ENCODE peak calls at places on chromosomes 2 and 18, in nine cellular contexts. One of them, this sample, is unnamed.

GRCh38 chr2:21599417-21599816 is 475.6 kb downstream of the TDRD15 start:
- ATAC-seq in natural killer cell: no peak
- ATAC-seq in right cardiac atrium: no peak
- ATAC-seq in heart right ventricle: no peak
- ATAC-seq in SK-N-SH treated with all-trans-retinoic acid at 6 μM for 48 hours: no peak
- ATAC-seq in activated B cell treated with CpG ODN at 0.5 μM for 24 hours: no peak
- ATAC-seq in CD4-positive, alpha-beta T cell: no peak
- ATAC-seq in T-helper 17 cell: no peak
- ATAC-seq in activated T-helper 17 cell treated with anti-CD3 and anti-CD28 coated beads, Interleukin-2, amount 50 U/mL, for 72 hours: no peak
- ATAC-seq in this sample: no peak

GRCh38 chr2:203510256-203510940 is 24.7 kb downstream of the RAPH1 start:
- ATAC-seq in natural killer cell: no peak
- ATAC-seq in right cardiac atrium: no peak
- ATAC-seq in heart right ventricle: no peak
- ATAC-seq in SK-N-SH treated with all-trans-retinoic acid at 6 μM for 48 hours: no peak
- ATAC-seq in activated B cell treated with CpG ODN at 0.5 μM for 24 hours: no peak
- ATAC-seq in CD4-positive, alpha-beta T cell: no peak
- ATAC-seq in T-helper 17 cell: no peak
- ATAC-seq in activated T-helper 17 cell treated with anti-CD3 and anti-CD28 coated beads, Interleukin-2, amount 50 U/mL, for 72 hours: no peak
- ATAC-seq in this sample: no peak

GRCh38 chr2:231370749-231371429 is 24.6 kb upstream of the B3GNT7 start:
- ATAC-seq in natural killer cell: no peak
- ATAC-seq in right cardiac atrium: peak
- ATAC-seq in heart right ventricle: peak
- ATAC-seq in SK-N-SH treated with all-trans-retinoic acid at 6 μM for 48 hours: no peak
- ATAC-seq in activated B cell treated with CpG ODN at 0.5 μM for 24 hours: no peak
- ATAC-seq in CD4-positive, alpha-beta T cell: no peak
- ATAC-seq in T-helper 17 cell: no peak
- ATAC-seq in activated T-helper 17 cell treated with anti-CD3 and anti-CD28 coated beads, Interleukin-2, amount 50 U/mL, for 72 hours: no peak
- ATAC-seq in this sample: no peak

GRCh38 chr18:36352384-36352783 is 54.9 kb downstream of the FHOD3 start:
- ATAC-seq in natural killer cell: no peak
- ATAC-seq in right cardiac atrium: peak
- ATAC-seq in heart right ventricle: peak
- ATAC-seq in SK-N-SH treated with all-trans-retinoic acid at 6 μM for 48 hours: peak
- ATAC-seq in activated B cell treated with CpG ODN at 0.5 μM for 24 hours: no peak
- ATAC-seq in CD4-positive, alpha-beta T cell: no peak
- ATAC-seq in T-helper 17 cell: no peak
- ATAC-seq in activated T-helper 17 cell treated with anti-CD3 and anti-CD28 coated beads, Interleukin-2, amount 50 U/mL, for 72 hours: no peak
- ATAC-seq in this sample: no peak

GRCh38 chr2:202632682-202633081 is 2.1 kb upstream of the FAM117B start:
- ATAC-seq in natural killer cell: no peak
- ATAC-seq in right cardiac atrium: peak
- ATAC-seq in heart right ventricle: no peak
- ATAC-seq in SK-N-SH treated with all-trans-retinoic acid at 6 μM for 48 hours: no peak
- ATAC-seq in activated B cell treated with CpG ODN at 0.5 μM for 24 hours: no peak
- ATAC-seq in CD4-positive, alpha-beta T cell: no peak
- ATAC-seq in T-helper 17 cell: no peak
- ATAC-seq in activated T-helper 17 cell treated with anti-CD3 and anti-CD28 coated beads, Interleukin-2, amount 50 U/mL, for 72 hours: no peak
- ATAC-seq in this sample: no peak

GRCh38 chr2:82790277-82791021 is 1668.6 kb downstream of the SUCLG1 start:
- ATAC-seq in natural killer cell: no peak
- ATAC-seq in right cardiac atrium: no peak
- ATAC-seq in heart right ventricle: no peak
- ATAC-seq in SK-N-SH treated with all-trans-retinoic acid at 6 μM for 48 hours: no peak
- ATAC-seq in activated B cell treated with CpG ODN at 0.5 μM for 24 hours: no peak
- ATAC-seq in CD4-positive, alpha-beta T cell: no peak
- ATAC-seq in T-helper 17 cell: no peak
- ATAC-seq in activated T-helper 17 cell treated with anti-CD3 and anti-CD28 coated beads, Interleukin-2, amount 50 U/mL, for 72 hours: no peak
- ATAC-seq in this sample: no peak

GRCh38 chr2:210132239-210132638 is 39.0 kb downstream of the KANSL1L start:
- ATAC-seq in natural killer cell: no peak
- ATAC-seq in right cardiac atrium: no peak
- ATAC-seq in heart right ventricle: no peak
- ATAC-seq in SK-N-SH treated with all-trans-retinoic acid at 6 μM for 48 hours: no peak
- ATAC-seq in activated B cell treated with CpG ODN at 0.5 μM for 24 hours: no peak
- ATAC-seq in CD4-positive, alpha-beta T cell: no peak
- ATAC-seq in T-helper 17 cell: no peak
- ATAC-seq in activated T-helper 17 cell treated with anti-CD3 and anti-CD28 coated beads, Interleukin-2, amount 50 U/mL, for 72 hours: no peak
- ATAC-seq in this sample: no peak

GRCh38 chr2:200968735-200969134 is 5.3 kb upstream of the ORC2 start:
- ATAC-seq in natural killer cell: no peak
- ATAC-seq in right cardiac atrium: no peak
- ATAC-seq in heart right ventricle: no peak
- ATAC-seq in SK-N-SH treated with all-trans-retinoic acid at 6 μM for 48 hours: no peak
- ATAC-seq in activated B cell treated with CpG ODN at 0.5 μM for 24 hours: no peak
- ATAC-seq in CD4-positive, alpha-beta T cell: no peak
- ATAC-seq in T-helper 17 cell: no peak
- ATAC-seq in activated T-helper 17 cell treated with anti-CD3 and anti-CD28 coated beads, Interleukin-2, amount 50 U/mL, for 72 hours: no peak
- ATAC-seq in this sample: no peak

GRCh38 chr2:68057658-68058396 is 5.0 kb downstream of the C1D start:
- ATAC-seq in natural killer cell: no peak
- ATAC-seq in right cardiac atrium: no peak
- ATAC-seq in heart right ventricle: no peak
- ATAC-seq in SK-N-SH treated with all-trans-retinoic acid at 6 μM for 48 hours: peak
- ATAC-seq in activated B cell treated with CpG ODN at 0.5 μM for 24 hours: no peak
- ATAC-seq in CD4-positive, alpha-beta T cell: no peak
- ATAC-seq in T-helper 17 cell: no peak
- ATAC-seq in activated T-helper 17 cell treated with anti-CD3 and anti-CD28 coated beads, Interleukin-2, amount 50 U/mL, for 72 hours: no peak
- ATAC-seq in this sample: no peak

This sample was measured in stimulated activated memory B cell treated with anti-CD40 and anti-IgM and Interleukin-4, amounts not matched to agents 10 μg/mL and 1 μg/mL and 100 μg/mL, for 72 hours.